ENCODE peak calls at places on chromosomes 16 and 17, in four cellular contexts. R, I, C and E are unnamed samples.

GRCh38 chr17:62629556-62630364 is 2.3 kb downstream of the MRC2 start:
- DNase-seq in R (no peak), I (peak), C (no peak), E (no peak)

GRCh38 chr16:88330971-88331890 is 51.5 kb upstream of the ZNF469 start:
- DNase-seq in R (no peak), I (no peak), C (no peak), E (no peak)

GRCh38 chr17:73776978-73777567 is 132.8 kb upstream of the SDK2 start:
- DNase-seq in R (no peak), I (no peak), C (no peak), E (no peak)

GRCh38 chr17:29615048-29615385 is 7.7 kb downstream of the CORO6 start:
- DNase-seq in R (no peak), I (no peak), C (no peak), E (no peak)

GRCh38 chr17:38916771-38917170 is 8.6 kb upstream of the LASP1NB start:
- DNase-seq in R (no peak), I (peak), C (no peak), E (no peak)

GRCh38 chr17:6178959-6179358 is 108.8 kb downstream of the WSCD1 start:
- DNase-seq in R (no peak), I (no peak), C (no peak), E (no peak)

GRCh38 chr17:30158896-30159625 is 42.4 kb downstream of the NSRP1 start:
- DNase-seq in R (no peak), I (no peak), C (no peak), E (no peak)

GRCh38 chr17:40065041-40065770 is 2.4 kb downstream of the THRA start:
- DNase-seq in R (no peak), I (no peak), C (peak), E (no peak)

GRCh38 chr17:66348605-66349165 is 46.3 kb downstream of the PRKCA start:
- DNase-seq in R (peak), I (peak), C (peak), E (peak)

GRCh38 chr17:21294321-21295035 is 10.0 kb downstream of the MAP2K3 start:
- DNase-seq in R (no peak), I (no peak), C (no peak), E (no peak)

GRCh38 chr16:70801611-70802010 is 653 bp upstream of the VAC14 start:
- DNase-seq in R (no peak), I (no peak), C (no peak), E (no peak)

GRCh38 chr17:45123930-45124796 is 8.2 kb downstream of the PLCD3 start:
- DNase-seq in R (no peak), I (peak), C (peak), E (no peak)

GRCh38 chr16:6258056-6258455 is 1074.6 kb upstream of the RBFOX1 start:
- DNase-seq in R (no peak), I (no peak), C (no peak), E (no peak)

GRCh38 chr16:49920397-49920796 is 64.5 kb upstream of the ZNF423 start:
- DNase-seq in R (no peak), I (peak), C (no peak), E (no peak)

GRCh38 chr17:39946551-39947330 is 16.1 kb upstream of the GSDMA start:
- DNase-seq in R (no peak), I (no peak), C (peak), E (no peak)

GRCh38 chr16:68369168-68369567 is 58.3 kb downstream of the PRMT7 start:
- DNase-seq in R (no peak), I (no peak), C (no peak), E (no peak)

GRCh38 chr16:1749152-1750117 is 21.9 kb downstream of the NME3 start:
- DNase-seq in R (no peak), I (no peak), C (no peak), E (no peak)

GRCh38 chr17:19647697-19648474 is 665 bp upstream of the ALDH3A2 start:
- DNase-seq in R (peak), I (peak), C (peak), E (no peak)

GRCh38 chr16:709651-710499 is 4.3 kb upstream of the FBXL16 start:
- DNase-seq in R (peak), I (no peak), C (peak), E (no peak)

GRCh38 chr17:51056813-51057510 is 63.7 kb downstream of the SPAG9 start:
- DNase-seq in R (peak), I (no peak), C (peak), E (no peak)

GRCh38 chr17:43728081-43728480 is 30.5 kb downstream of the SOST start:
- DNase-seq in R (no peak), I (no peak), C (no peak), E (no peak)

GRCh38 chr17:42027540-42027889 is 7.6 kb downstream of the NKIRAS2 start:
- DNase-seq in R (no peak), I (no peak), C (no peak), E (no peak)

GRCh38 chr17:49715221-49715620 is 7.5 kb upstream of the SLC35B1 start:
- DNase-seq in R (no peak), I (no peak), C (no peak), E (no peak)

GRCh38 chr17:20092973-20093626 is 83.9 kb downstream of the SPECC1 start:
- DNase-seq in R (no peak), I (no peak), C (no peak), E (no peak)